ENCODE peak calls at places on chromosomes 13 and 19, in ten cellular contexts. M, F, W, T, A, K, L, B, P and X are unnamed samples.
A peak's percentile ranks its signal among the peaks of the same experiment; 100 is the strongest.

GRCh38 chr19:33879818-33880575 is 83.3 kb downstream of the KCTD15 start:
- DNase-seq in A (peak; percentile 25), P (no peak), M (no peak), K (no peak), B (no peak), T (no peak), F (no peak), L (peak; percentile 51), W (peak; percentile 37), X (no peak)

GRCh38 chr13:59494560-59494970 is 669.2 kb downstream of the DIAPH3 start:
- DNase-seq in W (peak; percentile 27), P (no peak), T (no peak), A (no peak), B (peak; percentile 79), M (no peak), F (no peak), L (no peak), K (peak; percentile 88), X (no peak)

GRCh38 chr19:48695743-48696352 is at the start of gene FUT2:
- DNase-seq in B (no peak), A (no peak), F (no peak), L (no peak), T (peak; percentile 90), K (no peak), P (peak; percentile 66), W (no peak), M (no peak), X (no peak)

GRCh38 chr13:43433691-43434121 is 353.1 kb downstream of the ENOX1 start:
- DNase-seq in L (no peak), F (no peak), P (no peak), M (no peak), T (no peak), W (no peak), A (no peak), B (no peak), K (no peak), X (no peak)

GRCh38 chr19:5345895-5346386 is 5.3 kb upstream of the PTPRS start:
- DNase-seq in M (no peak), K (peak; percentile 39), A (no peak), F (no peak), B (no peak), L (no peak), T (no peak), P (no peak), W (no peak), X (no peak)

GRCh38 chr13:110280231-110280813 is 26.6 kb downstream of the COL4A1 start:
- DNase-seq in F (no peak), B (no peak), K (no peak), P (no peak), L (no peak), W (no peak), M (no peak), T (no peak), A (no peak), X (no peak)

GRCh38 chr13:52455677-52456041 is 381 bp downstream of the CKAP2 start:
- DNase-seq in P (peak; percentile 67), W (peak; percentile 77), B (no peak), M (peak; percentile 53), L (peak; percentile 55), F (peak; percentile 83), T (peak; percentile 77), K (peak; percentile 27), A (peak; percentile 57), X (peak; percentile 70)

GRCh38 chr19:38736413-38737280 is 7.6 kb downstream of the CAPN12 start:
- DNase-seq in P (peak; percentile 96), F (no peak), W (peak; percentile 66), K (no peak), M (peak; percentile 94), A (peak; percentile 73), T (peak; percentile 90), B (no peak), L (peak; percentile 77), X (no peak)

GRCh38 chr13:113639661-113640262 is 18.2 kb downstream of the ATP4B start:
- DNase-seq in A (no peak), W (no peak), M (no peak), F (peak; percentile 35), L (peak; percentile 45), T (peak; percentile 8), K (no peak), P (no peak), B (no peak), X (no peak)

GRCh38 chr19:35278578-35279284 is 3.6 kb upstream of the HAMP start:
- DNase-seq in K (no peak), A (no peak), T (no peak), L (no peak), W (no peak), P (no peak), F (no peak), M (no peak), B (no peak), X (no peak)

GRCh38 chr13:107441279-107441678 is 774.1 kb downstream of the LIG4 start:
- DNase-seq in T (no peak), W (no peak), F (no peak), B (no peak), K (peak; percentile 36), A (no peak), L (no peak), M (no peak), P (no peak), X (peak; percentile 62)

GRCh38 chr13:49996166-49996915 is 501 bp upstream of the TRIM13 start:
- DNase-seq in T (peak; percentile 95), F (peak; percentile 96), L (peak; percentile 90), B (peak; percentile 74), W (peak; percentile 96), A (peak; percentile 75), K (peak; percentile 76), P (peak; percentile 75), M (peak; percentile 52), X (peak; percentile 88)

GRCh38 chr19:20072936-20073335 is 4.9 kb upstream of the ZNF90 start:
- DNase-seq in F (no peak), W (no peak), P (no peak), K (no peak), B (no peak), A (no peak), L (no peak), M (no peak), T (no peak), X (no peak)

GRCh38 chr19:42553292-42554045 is 25.2 kb upstream of the CEACAM1 start:
- DNase-seq in F (peak; percentile 59), T (no peak), P (no peak), L (no peak), A (no peak), M (no peak), W (no peak), B (no peak), K (peak; percentile 26), X (no peak)

GRCh38 chr19:30225615-30226463 is 146.3 kb upstream of the ZNF536 start:
- DNase-seq in A (no peak), T (no peak), B (no peak), P (no peak), L (no peak), K (no peak), F (no peak), M (peak; percentile 38), W (no peak), X (no peak)

GRCh38 chr13:42906257-42906656 is 85.8 kb downstream of the EPSTI1 start:
- DNase-seq in W (no peak), M (no peak), K (no peak), B (no peak), T (no peak), A (no peak), F (no peak), L (no peak), P (no peak), X (no peak)

GRCh38 chr19:56823956-56824355 is 16.6 kb downstream of the PEG3 start:
- DNase-seq in L (no peak), W (no peak), B (no peak), F (no peak), P (no peak), A (no peak), K (no peak), M (no peak), T (no peak), X (no peak)